ENCODE peak calls at places on chromosomes 3 and 15, in ten cellular contexts. One of them, this sample, is unnamed.
A peak's percentile ranks its signal among the peaks of the same experiment; 100 is the strongest.

GRCh38 chr3:136184703-136185102 is 11.4 kb downstream of the MSL2 start:
- DNase-seq in foreskin fibroblast: peak; percentile 28
- DNase-seq in stomach: no peak
- DNase-seq in HepG2: no peak
- DNase-seq in lower leg skin: no peak
- DNase-seq in spleen: no peak
- DNase-seq in adipocyte: peak; percentile 43
- DNase-seq in breast epithelium: no peak
- DNase-seq in right lobe of liver: no peak
- DNase-seq in AG04450: no peak
- DNase-seq in this sample: no peak

GRCh38 chr15:62742409-62743171 is 300.0 kb upstream of the TPM1 start:
- DNase-seq in stomach: peak; percentile 53
- DNase-seq in spleen: no peak
- DNase-seq in adipocyte: peak; percentile 94
- DNase-seq in HepG2: peak; percentile 42
- DNase-seq in right lobe of liver: peak; percentile 49
- DNase-seq in foreskin fibroblast: peak; percentile 97
- DNase-seq in breast epithelium: no peak
- DNase-seq in AG04450: peak; percentile 73
- DNase-seq in lower leg skin: peak; percentile 93
- DNase-seq in this sample: peak; percentile 71

GRCh38 chr15:29409890-29410289 is 140.3 kb upstream of the NSMCE3 start:
- DNase-seq in AG04450: no peak
- DNase-seq in stomach: no peak
- DNase-seq in spleen: no peak
- DNase-seq in breast epithelium: no peak
- DNase-seq in foreskin fibroblast: no peak
- DNase-seq in adipocyte: no peak
- DNase-seq in right lobe of liver: no peak
- DNase-seq in HepG2: no peak
- DNase-seq in lower leg skin: no peak
- DNase-seq in this sample: no peak

GRCh38 chr3:87311309-87311708 is 34.9 kb upstream of the POU1F1 start:
- DNase-seq in spleen: no peak
- DNase-seq in right lobe of liver: no peak
- DNase-seq in HepG2: no peak
- DNase-seq in lower leg skin: no peak
- DNase-seq in stomach: no peak
- DNase-seq in AG04450: no peak
- DNase-seq in breast epithelium: no peak
- DNase-seq in foreskin fibroblast: peak; percentile 73
- DNase-seq in adipocyte: peak; percentile 19
- DNase-seq in this sample: no peak

GRCh38 chr3:57755368-57756021 is 614 bp upstream of the SLMAP start:
- DNase-seq in spleen: peak; percentile 80
- DNase-seq in stomach: peak; percentile 55
- DNase-seq in foreskin fibroblast: peak; percentile 80
- DNase-seq in right lobe of liver: peak; percentile 31
- DNase-seq in HepG2: peak; percentile 45
- DNase-seq in lower leg skin: no peak
- DNase-seq in breast epithelium: no peak
- DNase-seq in adipocyte: no peak
- DNase-seq in AG04450: no peak
- DNase-seq in this sample: no peak

GRCh38 chr3:42118762-42119361 is 27.7 kb downstream of the TRAK1 start:
- DNase-seq in HepG2: peak; percentile 74
- DNase-seq in stomach: peak; percentile 56
- DNase-seq in foreskin fibroblast: peak; percentile 52
- DNase-seq in lower leg skin: no peak
- DNase-seq in right lobe of liver: no peak
- DNase-seq in breast epithelium: no peak
- DNase-seq in spleen: no peak
- DNase-seq in adipocyte: peak; percentile 21
- DNase-seq in AG04450: no peak
- DNase-seq in this sample: no peak

GRCh38 chr15:20353966-20354883 is 187.4 kb downstream of the GOLGA6L6 start:
- DNase-seq in right lobe of liver: no peak
- DNase-seq in foreskin fibroblast: no peak
- DNase-seq in AG04450: no peak
- DNase-seq in lower leg skin: peak; percentile 87
- DNase-seq in adipocyte: no peak
- DNase-seq in HepG2: no peak
- DNase-seq in stomach: peak; percentile 25
- DNase-seq in breast epithelium: peak; percentile 51
- DNase-seq in spleen: peak; percentile 80
- DNase-seq in this sample: no peak

GRCh38 chr15:101509279-101509678 is 19.8 kb upstream of the PCSK6 start:
- DNase-seq in right lobe of liver: no peak
- DNase-seq in lower leg skin: no peak
- DNase-seq in foreskin fibroblast: no peak
- DNase-seq in AG04450: no peak
- DNase-seq in adipocyte: no peak
- DNase-seq in spleen: no peak
- DNase-seq in HepG2: peak; percentile 47
- DNase-seq in stomach: no peak
- DNase-seq in breast epithelium: no peak
- DNase-seq in this sample: no peak

GRCh38 chr3:12966847-12967750 is 106.1 kb downstream of the IQSEC1 start:
- DNase-seq in lower leg skin: no peak
- DNase-seq in foreskin fibroblast: peak; percentile 57
- DNase-seq in AG04450: no peak
- DNase-seq in spleen: no peak
- DNase-seq in stomach: no peak
- DNase-seq in breast epithelium: no peak
- DNase-seq in HepG2: no peak
- DNase-seq in adipocyte: peak; percentile 65
- DNase-seq in right lobe of liver: no peak
- DNase-seq in this sample: no peak

GRCh38 chr3:12968541-12968940 is 104.7 kb downstream of the IQSEC1 start:
- DNase-seq in spleen: no peak
- DNase-seq in HepG2: no peak
- DNase-seq in foreskin fibroblast: no peak
- DNase-seq in right lobe of liver: no peak
- DNase-seq in breast epithelium: no peak
- DNase-seq in lower leg skin: no peak
- DNase-seq in AG04450: no peak
- DNase-seq in stomach: no peak
- DNase-seq in adipocyte: no peak
- DNase-seq in this sample: no peak

GRCh38 chr3:12969487-12969886 is 103.7 kb downstream of the IQSEC1 start:
- DNase-seq in adipocyte: no peak
- DNase-seq in foreskin fibroblast: no peak
- DNase-seq in AG04450: no peak
- DNase-seq in stomach: no peak
- DNase-seq in spleen: no peak
- DNase-seq in lower leg skin: no peak
- DNase-seq in breast epithelium: no peak
- DNase-seq in HepG2: no peak
- DNase-seq in right lobe of liver: no peak
- DNase-seq in this sample: no peak

GRCh38 chr3:12965999-12966846 is 107.0 kb downstream of the IQSEC1 start:
- DNase-seq in foreskin fibroblast: no peak
- DNase-seq in right lobe of liver: no peak
- DNase-seq in breast epithelium: no peak
- DNase-seq in HepG2: no peak
- DNase-seq in stomach: no peak
- DNase-seq in spleen: no peak
- DNase-seq in adipocyte: no peak
- DNase-seq in AG04450: no peak
- DNase-seq in lower leg skin: no peak
- DNase-seq in this sample: no peak

GRCh38 chr3:12967751-12968209 is 105.4 kb downstream of the IQSEC1 start:
- DNase-seq in AG04450: peak; percentile 73
- DNase-seq in spleen: peak; percentile 97
- DNase-seq in breast epithelium: peak; percentile 87
- DNase-seq in stomach: peak; percentile 92
- DNase-seq in foreskin fibroblast: peak; percentile 95
- DNase-seq in lower leg skin: peak; percentile 96
- DNase-seq in HepG2: peak; percentile 88
- DNase-seq in right lobe of liver: peak; percentile 95
- DNase-seq in adipocyte: peak; percentile 97
- DNase-seq in this sample: peak; percentile 45
- H3K4me3 ChIP-seq in AG04450: peak overlapping the region; percentile 56
- H3K4me3 ChIP-seq in spleen: no peak overlapping the region
- H3K4me3 ChIP-seq in breast epithelium: peak overlapping the region; percentile 88
- H3K4me3 ChIP-seq in stomach: peak overlapping the region; percentile 92
- H3K4me3 ChIP-seq in foreskin fibroblast: peak overlapping the region; percentile 73
- H3K4me3 ChIP-seq in lower leg skin: no peak overlapping the region
- H3K4me3 ChIP-seq in HepG2: peak overlapping the region; percentile 40
- H3K4me3 ChIP-seq in right lobe of liver: no peak overlapping the region
- H3K4me3 ChIP-seq in adipocyte: peak overlapping the region; percentile 78
- H3K4me3 ChIP-seq in this sample: peak overlapping the region; percentile 96

DNA sequence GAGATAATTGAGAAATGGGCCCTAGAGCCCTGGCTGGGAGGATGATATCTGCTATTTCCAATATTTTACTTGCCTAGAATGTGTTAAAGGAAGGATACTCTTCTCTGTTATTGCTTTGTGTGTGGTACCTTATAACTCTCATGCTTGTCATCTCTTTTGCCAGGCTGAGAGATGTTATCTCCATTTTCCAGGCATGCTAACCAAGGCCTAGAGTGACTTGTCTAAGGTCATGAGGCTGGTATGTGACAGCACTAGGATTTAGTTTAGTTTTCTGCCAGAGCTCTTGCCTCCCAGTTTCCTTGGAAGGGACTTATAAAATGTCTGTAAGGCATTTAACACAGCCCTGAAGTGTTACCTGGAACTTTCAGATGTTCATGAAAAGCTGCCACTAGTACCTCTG is 1.4 kb downstream of the CLK3 start:
- DNase-seq in foreskin fibroblast: no peak
- DNase-seq in lower leg skin: no peak
- DNase-seq in breast epithelium: no peak
- DNase-seq in AG04450: no peak
- DNase-seq in HepG2: no peak
- DNase-seq in adipocyte: peak; percentile 41
- DNase-seq in right lobe of liver: no peak
- DNase-seq in stomach: no peak
- DNase-seq in spleen: no peak
- DNase-seq in this sample: no peak
- H3K4me3 ChIP-seq in foreskin fibroblast: peak overlapping the region; percentile 100
- H3K4me3 ChIP-seq in lower leg skin: no peak overlapping the region
- H3K4me3 ChIP-seq in breast epithelium: peak overlapping the region; percentile 99
- H3K4me3 ChIP-seq in AG04450: peak overlapping the region; percentile 96
- H3K4me3 ChIP-seq in HepG2: peak overlapping the region; percentile 94
- H3K4me3 ChIP-seq in adipocyte: peak overlapping the region; percentile 99
- H3K4me3 ChIP-seq in right lobe of liver: peak overlapping the region; percentile 99
- H3K4me3 ChIP-seq in stomach: peak overlapping the region; percentile 93
- H3K4me3 ChIP-seq in spleen: peak overlapping the region; percentile 98
- H3K4me3 ChIP-seq in this sample: peak overlapping the region; percentile 94

GRCh38 chr3:114451051-114451451 is 157.2 kb downstream of the TIGIT start:
- DNase-seq in AG04450: no peak
- DNase-seq in foreskin fibroblast: no peak
- DNase-seq in stomach: no peak
- DNase-seq in breast epithelium: no peak
- DNase-seq in lower leg skin: no peak
- DNase-seq in adipocyte: no peak
- DNase-seq in HepG2: no peak
- DNase-seq in spleen: no peak
- DNase-seq in right lobe of liver: no peak
- DNase-seq in this sample: no peak

GRCh38 chr3:114453296-114453888 is 159.6 kb downstream of the TIGIT start:
- DNase-seq in stomach: no peak
- DNase-seq in breast epithelium: no peak
- DNase-seq in spleen: no peak
- DNase-seq in AG04450: no peak
- DNase-seq in foreskin fibroblast: no peak
- DNase-seq in lower leg skin: no peak
- DNase-seq in adipocyte: no peak
- DNase-seq in right lobe of liver: no peak
- DNase-seq in HepG2: no peak
- DNase-seq in this sample: no peak

GRCh38 chr3:114451561-114452018 is 157.8 kb downstream of the TIGIT start:
- DNase-seq in HepG2: peak; percentile 3
- DNase-seq in foreskin fibroblast: peak; percentile 53
- DNase-seq in stomach: peak; percentile 60
- DNase-seq in spleen: no peak
- DNase-seq in adipocyte: no peak
- DNase-seq in breast epithelium: no peak
- DNase-seq in AG04450: no peak
- DNase-seq in right lobe of liver: peak; percentile 48
- DNase-seq in lower leg skin: no peak
- DNase-seq in this sample: peak; percentile 15

GRCh38 chr3:114450008-114450596 is 156.3 kb downstream of the TIGIT start:
- DNase-seq in adipocyte: no peak
- DNase-seq in HepG2: no peak
- DNase-seq in stomach: no peak
- DNase-seq in breast epithelium: no peak
- DNase-seq in AG04450: no peak
- DNase-seq in lower leg skin: no peak
- DNase-seq in spleen: no peak
- DNase-seq in foreskin fibroblast: no peak
- DNase-seq in right lobe of liver: no peak
- DNase-seq in this sample: no peak

DNA sequence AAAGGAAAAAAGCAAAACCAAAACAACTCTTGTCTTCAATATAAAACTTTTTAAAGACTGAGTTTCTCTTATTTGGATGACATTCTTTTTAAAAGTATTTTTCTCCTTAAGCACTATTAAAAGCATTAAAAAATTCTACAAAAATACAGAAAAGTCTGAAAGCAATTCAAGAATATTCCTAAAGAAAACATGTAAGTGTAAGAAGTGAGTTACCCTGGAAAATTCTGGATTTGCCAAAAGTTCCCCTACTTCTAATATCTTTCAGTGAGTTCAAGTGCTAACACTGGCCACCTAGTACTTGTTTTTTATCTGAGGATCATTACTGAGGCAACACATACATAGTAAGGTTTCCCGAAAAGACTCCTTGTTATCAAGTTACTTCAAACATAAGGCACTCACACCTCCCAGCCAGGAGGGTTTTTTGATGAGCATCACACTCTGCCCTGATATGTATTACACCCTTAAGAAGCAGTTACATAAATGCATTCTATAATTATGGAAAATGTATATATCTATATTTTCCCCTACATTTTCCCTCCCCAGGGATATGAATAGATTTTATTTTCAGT is 158.4 kb downstream of the TIGIT start:
- DNase-seq in breast epithelium: no peak
- DNase-seq in AG04450: no peak
- DNase-seq in HepG2: no peak
- DNase-seq in foreskin fibroblast: no peak
- DNase-seq in lower leg skin: no peak
- DNase-seq in stomach: no peak
- DNase-seq in spleen: no peak
- DNase-seq in adipocyte: no peak
- DNase-seq in right lobe of liver: no peak
- DNase-seq in this sample: no peak
- H3K4me3 ChIP-seq in breast epithelium: peak overlapping the region; percentile 29
- H3K4me3 ChIP-seq in AG04450: no peak overlapping the region
- H3K4me3 ChIP-seq in HepG2: no peak overlapping the region
- H3K4me3 ChIP-seq in foreskin fibroblast: no peak overlapping the region
- H3K4me3 ChIP-seq in lower leg skin: no peak overlapping the region
- H3K4me3 ChIP-seq in stomach: no peak overlapping the region
- H3K4me3 ChIP-seq in spleen: no peak overlapping the region
- H3K4me3 ChIP-seq in adipocyte: peak overlapping the region; percentile 69
- H3K4me3 ChIP-seq in right lobe of liver: peak overlapping the region; percentile 2
- H3K4me3 ChIP-seq in this sample: no peak overlapping the region

DNA sequence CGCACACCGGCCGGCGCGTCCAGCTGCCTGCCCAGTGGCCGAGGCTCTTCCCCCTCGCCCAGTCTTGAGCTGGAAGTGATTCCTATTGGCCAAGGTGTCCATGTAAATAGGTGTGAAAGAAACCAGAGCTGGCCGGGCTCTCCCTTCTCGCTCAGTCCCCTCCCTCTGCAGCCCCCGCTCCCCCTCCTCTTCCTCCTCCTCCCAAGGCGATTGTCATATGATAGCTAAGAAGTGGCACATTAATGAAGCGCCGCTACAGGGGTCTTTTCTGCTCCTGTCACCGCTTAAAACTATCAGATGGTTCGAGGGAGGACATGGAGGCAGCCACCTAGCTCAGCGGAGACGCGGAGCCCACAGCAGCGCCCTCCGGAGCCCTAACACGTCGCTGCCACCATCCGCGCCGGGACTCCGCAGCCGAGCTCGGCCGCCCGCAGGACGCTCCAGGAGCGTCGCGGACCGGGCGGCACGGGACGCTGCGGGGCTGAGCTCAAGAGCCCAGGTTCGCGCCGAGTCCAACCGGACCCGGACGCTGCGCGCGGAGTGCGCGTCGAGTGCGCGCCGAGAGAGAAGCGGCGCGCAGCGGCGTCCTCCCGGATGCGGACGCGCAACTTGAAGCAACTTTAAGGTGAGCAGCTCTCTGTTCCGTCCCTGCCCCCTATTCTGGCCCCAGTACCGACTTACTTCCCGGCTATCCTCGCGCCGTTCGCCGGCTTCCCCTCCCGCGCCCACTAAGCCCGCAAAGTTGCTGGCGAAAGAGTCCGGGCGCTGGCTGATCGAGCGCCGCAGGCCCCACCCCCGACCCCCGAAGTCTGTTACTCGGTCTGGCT is at the start of gene FOXB1:
- DNase-seq in spleen: no peak
- DNase-seq in breast epithelium: no peak
- DNase-seq in lower leg skin: no peak
- DNase-seq in foreskin fibroblast: no peak
- DNase-seq in stomach: no peak
- DNase-seq in adipocyte: no peak
- DNase-seq in AG04450: no peak
- DNase-seq in right lobe of liver: no peak
- DNase-seq in HepG2: no peak
- DNase-seq in this sample: no peak
- H3K4me3 ChIP-seq in spleen: no peak within 1 kb of the TSS
- H3K4me3 ChIP-seq in breast epithelium: peak within 1 kb of the TSS; percentile 42
- H3K4me3 ChIP-seq in lower leg skin: no peak within 1 kb of the TSS
- H3K4me3 ChIP-seq in foreskin fibroblast: no peak within 1 kb of the TSS
- H3K4me3 ChIP-seq in stomach: peak within 1 kb of the TSS; percentile 49
- H3K4me3 ChIP-seq in adipocyte: peak within 1 kb of the TSS; percentile 23
- H3K4me3 ChIP-seq in AG04450: peak within 1 kb of the TSS; percentile 25
- H3K4me3 ChIP-seq in right lobe of liver: no peak within 1 kb of the TSS
- H3K4me3 ChIP-seq in HepG2: no peak within 1 kb of the TSS
- H3K4me3 ChIP-seq in this sample: peak within 1 kb of the TSS; percentile 38

This sample was measured in SJSA1.